ENCODE peak calls at places on chromosomes 12 and 14, in four cellular contexts. K, M, Z and G are unnamed samples.

GRCh38 chr12:105218434-105218833 is 17.5 kb downstream of the APPL2 start:
- DNase-seq in Z (no peak), M (peak), K (no peak), G (no peak)

GRCh38 chr12:2083008-2083407 is 30.2 kb downstream of the CACNA1C start:
- DNase-seq in M (no peak), Z (no peak), K (no peak), G (no peak)

GRCh38 chr14:105488781-105489606 is 2.1 kb upstream of the TEDC1 start:
- DNase-seq in K (no peak), M (no peak), Z (no peak), G (no peak)

GRCh38 chr14:42556551-42556950 is 949.9 kb downstream of the LRFN5 start:
- DNase-seq in Z (no peak), K (no peak), M (no peak), G (no peak)

GRCh38 chr14:95290769-95291440 is 28.8 kb downstream of the CLMN start:
- DNase-seq in K (no peak), M (no peak), Z (no peak), G (peak)

GRCh38 chr12:111330800-111331752 is 37.8 kb downstream of the PHETA1 start:
- DNase-seq in M (peak), K (no peak), Z (no peak), G (no peak)

GRCh38 chr12:88375301-88375959 is 204.8 kb downstream of the KITLG start:
- DNase-seq in M (no peak), K (no peak), Z (no peak), G (no peak)

GRCh38 chr14:54781936-54782802 is 120.5 kb downstream of the GCH1 start:
- DNase-seq in K (no peak), Z (peak), M (no peak), G (no peak)

GRCh38 chr14:34329281-34329680 is 132.8 kb downstream of the SPTSSA start:
- DNase-seq in M (no peak), K (no peak), Z (no peak), G (no peak)

GRCh38 chr12:88922816-88923215 is 342.5 kb upstream of the KITLG start:
- DNase-seq in M (peak), Z (no peak), K (no peak), G (no peak)

GRCh38 chr12:123233505-123234299 is 466 bp downstream of the MTRFR start:
- DNase-seq in Z (peak), K (no peak), M (no peak), G (no peak)

GRCh38 chr12:40692617-40693502 is 621 bp downstream of the CNTN1 start:
- DNase-seq in K (peak), Z (no peak), M (peak), G (peak)

GRCh38 chr12:110333201-110333600 is 52.2 kb downstream of the ATP2A2 start:
- DNase-seq in Z (no peak), K (no peak), M (no peak), G (no peak)

GRCh38 chr14:60656755-60657608 is 7.7 kb upstream of the SIX1 start:
- DNase-seq in K (no peak), M (peak), Z (peak), G (no peak)

GRCh38 chr12:104282109-104282508 is 21.4 kb upstream of the EID3 start:
- DNase-seq in M (no peak), Z (no peak), K (no peak), G (no peak)

GRCh38 chr12:75587340-75588106 is 76.1 kb upstream of the KRR1 start:
- DNase-seq in K (no peak), Z (no peak), M (peak), G (no peak)

GRCh38 chr14:104353921-104354701 is 215.7 kb downstream of the KIF26A start:
- DNase-seq in K (no peak), M (no peak), Z (peak), G (peak)

GRCh38 chr12:59182660-59183455 is 262.6 kb upstream of the LRIG3 start:
- DNase-seq in Z (no peak), K (no peak), M (no peak), G (no peak)

GRCh38 chr12:131963381-131963780 is 13.6 kb downstream of the EP400 start:
- DNase-seq in K (no peak), Z (peak), M (no peak), G (no peak)

GRCh38 chr14:24065408-24065807 is 6.0 kb upstream of the CPNE6 start:
- DNase-seq in Z (no peak), K (no peak), M (no peak), G (no peak)

GRCh38 chr12:98735821-98736220 is 90.7 kb downstream of the APAF1 start:
- DNase-seq in K (no peak), M (no peak), Z (no peak), G (no peak)

GRCh38 chr14:104291123-104292000 is 153.0 kb downstream of the KIF26A start:
- DNase-seq in M (no peak), Z (peak), K (peak), G (peak)

GRCh38 chr14:59254146-59254910 is 65.9 kb downstream of the DAAM1 start:
- DNase-seq in K (peak), Z (no peak), M (peak), G (no peak)

GRCh38 chr14:81625343-81625742 is 91.7 kb upstream of the SEL1L start:
- DNase-seq in M (peak), Z (no peak), K (no peak), G (no peak)

GRCh38 chr12:24378548-24379011 is 429.1 kb upstream of the SOX5 start:
- DNase-seq in M (no peak), K (no peak), Z (no peak), G (no peak)

GRCh38 chr12:130709151-130710000 is 6.7 kb downstream of the RIMBP2 start:
- DNase-seq in M (no peak), Z (no peak), K (no peak), G (no peak)

GRCh38 chr12:45762185-45763110 is 32.9 kb downstream of the ARID2 start:
- DNase-seq in M (peak), K (no peak), Z (no peak), G (no peak)

GRCh38 chr12:123471374-123472068 is 13.6 kb downstream of the SNRNP35 start:
- DNase-seq in Z (no peak), M (peak), K (no peak), G (no peak)

GRCh38 chr14:33728010-33728498 is 222.8 kb downstream of the EGLN3 start:
- DNase-seq in K (no peak), M (no peak), Z (no peak), G (no peak)

GRCh38 chr14:102686176-102686801 is 91.0 kb upstream of the TRAF3 start:
- DNase-seq in K (no peak), Z (no peak), M (no peak), G (no peak)